ENCODE peak calls at places on chromosome 6, in eight cellular contexts. Z, A, T, B, D, W, S and N are unnamed samples. For H3K27me3, the result is how much of the 10 kb centered on the place peaks cover.

GRCh38 chr6:132060591-132060990 is 109.4 kb upstream of the CCN2 start:
- DNase-seq in Z (no peak), S (peak), B (no peak), W (no peak), T (no peak), A (no peak), D (no peak), N (no peak)

GRCh38 chr6:28490191-28490890 is 25.3 kb downstream of the GPX6 start:
- DNase-seq in A (no peak), S (no peak), B (no peak), T (no peak), Z (no peak), W (peak), D (no peak), N (no peak)

GRCh38 chr6:6820688-6821238 is 232.2 kb downstream of the LY86 start:
- DNase-seq in W (no peak), B (no peak), S (peak), A (no peak), D (no peak), T (peak), Z (no peak), N (no peak)

GRCh38 chr6:15254074-15254975 is 8.5 kb downstream of the JARID2 start:
- DNase-seq in S (peak), W (no peak), T (peak), A (no peak), Z (no peak), B (no peak), D (no peak), N (no peak)

GRCh38 chr6:14881399-14881798 is 364.5 kb upstream of the JARID2 start:
- DNase-seq in Z (no peak), B (no peak), T (no peak), D (no peak), W (no peak), A (no peak), S (peak), N (no peak)

GRCh38 chr6:140203611-140204553 is 829.4 kb upstream of the CITED2 start:
- DNase-seq in T (no peak), A (no peak), Z (no peak), B (no peak), W (no peak), D (peak), S (peak), N (no peak)

GRCh38 chr6:81895511-81896185 is 143.2 kb upstream of the TENT5A start:
- DNase-seq in S (peak), B (no peak), A (no peak), W (no peak), D (no peak), T (no peak), Z (no peak), N (no peak)

GRCh38 chr6:21826031-21826430 is 232.5 kb downstream of the SOX4 start:
- DNase-seq in Z (no peak), D (peak), S (peak), W (no peak), B (no peak), A (peak), T (no peak), N (no peak)

GRCh38 chr6:141552463-141552862 is 580.3 kb upstream of the GJE1 start:
- DNase-seq in W (no peak), D (no peak), Z (no peak), T (no peak), B (no peak), S (peak), A (no peak), N (no peak)

GRCh38 chr6:139881251-139881650 is 506.8 kb upstream of the CITED2 start:
- DNase-seq in T (no peak), Z (no peak), A (no peak), D (no peak), W (no peak), S (no peak), B (no peak), N (peak)

GRCh38 chr6:3063733-3064700 is 4.3 kb upstream of the RIPK1 start:
- DNase-seq in T (peak), Z (peak), W (peak), D (peak), S (peak), A (peak), B (peak), N (peak)

GRCh38 chr6:112579601-112580000 is 232.5 kb downstream of the RFPL4B start:
- DNase-seq in A (no peak), S (peak), B (no peak), D (no peak), Z (no peak), W (no peak), T (no peak), N (no peak)

GRCh38 chr6:131167773-131168172 is 32.5 kb downstream of the AKAP7 start:
- DNase-seq in B (no peak), A (no peak), D (no peak), T (no peak), Z (no peak), S (peak), W (no peak), N (no peak)

GRCh38 chr6:29507319-29507718 is 19.6 kb upstream of the MAS1L start:
- DNase-seq in A (no peak), T (no peak), Z (no peak), S (no peak), W (no peak), D (no peak), B (no peak), N (no peak)

GRCh38 chr6:33898771-33899170 is 95.0 kb upstream of the MLN start:
- DNase-seq in Z (no peak), S (no peak), B (peak), T (no peak), W (no peak), D (no peak), A (no peak), N (no peak)

GRCh38 chr6:33206864-33207568 is 1.3 kb upstream of the RING1 start:
- DNase-seq in D (no peak), W (peak), B (no peak), A (no peak), T (no peak), Z (no peak), S (peak), N (no peak)

GRCh38 chr6:40933864-40934263 is 105.2 kb downstream of the UNC5CL start:
- DNase-seq in T (no peak), W (no peak), D (no peak), A (no peak), B (no peak), Z (no peak), S (no peak), N (no peak)

GRCh38 chr6:133953634-133954415 is 801 bp downstream of the TBPL1 start:
- DNase-seq in A (no peak), W (peak), S (no peak), D (no peak), Z (no peak), B (no peak), T (no peak), N (peak)

GRCh38 chr6:67790569-67790968 is 844.5 kb upstream of the ADGRB3 start:
- DNase-seq in T (no peak), S (no peak), Z (no peak), W (peak), B (no peak), D (no peak), A (no peak), N (no peak)

GRCh38 chr6:136613477-136613876 is 63.3 kb upstream of the MAP7 start:
- DNase-seq in S (no peak), D (no peak), A (no peak), W (no peak), B (no peak), Z (no peak), T (no peak), N (no peak)

GRCh38 chr6:121765060-121765459 is 329.6 kb downstream of the GJA1 start:
- DNase-seq in W (no peak), D (no peak), B (no peak), T (no peak), Z (no peak), A (no peak), S (no peak), N (no peak)

GRCh38 chr6:129089357-129089756 is 206.4 kb downstream of the LAMA2 start:
- DNase-seq in B (no peak), W (no peak), D (no peak), Z (no peak), S (no peak), A (no peak), T (no peak), N (no peak)

GRCh38 chr6:56693988-56694387 is 51.3 kb upstream of the DST start:
- DNase-seq in A (no peak), S (peak), T (no peak), B (no peak), Z (no peak), D (no peak), W (no peak), N (no peak)

GRCh38 chr6:110938176-110938575 is 20.3 kb upstream of the GTF3C6 start:
- DNase-seq in A (no peak), D (no peak), B (no peak), T (no peak), Z (no peak), S (peak), W (no peak), N (no peak)

GRCh38 chr6:39050453-39051112 is 2.0 kb downstream of the GLP1R start:
- DNase-seq in W (no peak), T (no peak), A (no peak), S (no peak), D (no peak), Z (no peak), B (no peak), N (no peak)

GRCh38 chr6:166771701-166772100 is 144.7 kb upstream of the RPS6KA2 start:
- DNase-seq in A (no peak), W (no peak), D (no peak), S (no peak), B (no peak), T (no peak), Z (no peak), N (no peak)

GRCh38 chr6:80465513-80465912 is 359.0 kb downstream of the BCKDHB start:
- DNase-seq in Z (no peak), D (no peak), T (no peak), A (no peak), W (no peak), S (no peak), B (no peak), N (no peak)

GRCh38 chr6:85464260-85464644 is 14.4 kb downstream of the NT5E start:
- DNase-seq in A (no peak), T (no peak), W (no peak), Z (no peak), B (no peak), D (no peak), S (peak), N (no peak)

GRCh38 chr6:129955584-129955983 is 62.8 kb upstream of the L3MBTL3 start:
- DNase-seq in A (no peak), Z (no peak), D (no peak), T (no peak), B (no peak), S (no peak), W (no peak), N (no peak)

GRCh38 chr6:157982297-157982579 is 575 bp downstream of the SYNJ2 start:
- DNase-seq in S (no peak), W (no peak), Z (no peak), B (peak), A (peak), D (peak), T (peak), N (peak)

GRCh38 chr6:47134476-47135189 is 92.5 kb upstream of the ADGRF1 start:
- DNase-seq in T (no peak), A (peak), B (no peak), Z (no peak), W (no peak), D (peak), S (peak), N (no peak)

GRCh38 chr6:31968326-31968725 is 3.6 kb downstream of the DXO start:
- DNase-seq in D (no peak), Z (no peak), A (no peak), B (peak), S (no peak), W (no peak), T (no peak), N (no peak)

GRCh38 chr6:54282186-54282585 is 26.1 kb upstream of the TINAG start:
- DNase-seq in W (no peak), D (no peak), T (no peak), A (no peak), Z (no peak), S (peak), B (no peak), N (no peak)

GRCh38 chr6:47144306-47144705 is 102.2 kb upstream of the ADGRF1 start:
- DNase-seq in D (no peak), W (no peak), B (no peak), T (no peak), Z (no peak), A (no peak), S (no peak), N (no peak)

GRCh38 chr6:138833819-138834539 is 38.1 kb downstream of the ECT2L start:
- DNase-seq in Z (no peak), A (no peak), S (no peak), T (peak), B (no peak), W (no peak), D (peak), N (no peak)

GRCh38 chr6:154848580-154848979 is 115.4 kb downstream of the SCAF8 start:
- DNase-seq in S (no peak), D (no peak), Z (no peak), A (no peak), T (no peak), B (no peak), W (peak), N (no peak)

GRCh38 chr6:33985947-33986346 is 159.9 kb downstream of the GRM4 start:
- DNase-seq in T (no peak), S (no peak), W (no peak), B (no peak), D (no peak), Z (no peak), A (no peak), N (no peak)

DNA sequence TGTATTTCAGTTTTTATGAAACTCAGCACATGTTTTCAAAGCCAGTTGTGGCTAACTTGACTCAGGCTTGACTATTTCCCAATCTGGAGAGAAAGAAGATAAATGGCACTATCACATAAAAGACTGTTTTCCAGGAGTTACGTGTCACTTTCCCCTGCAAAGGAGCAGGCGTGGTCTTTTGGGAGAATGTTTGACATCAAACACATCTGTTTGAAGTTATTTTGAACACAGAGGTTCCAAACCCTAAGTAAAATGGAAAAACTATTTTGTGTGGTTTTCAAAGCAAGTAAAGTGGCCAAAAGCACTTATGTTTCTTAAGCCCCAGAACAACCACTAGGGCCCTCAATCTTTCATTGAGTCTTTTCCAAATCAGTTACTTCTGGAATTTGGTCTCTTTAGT is 89.7 kb downstream of the FOXF2 start:
- DNase-seq in D (no peak), Z (no peak), S (peak), W (no peak), T (no peak), A (no peak), B (no peak), N (no peak)
- TF ChIP-seq CTCF in D (peak), Z (no peak), S (no peak), W (no peak), T (no peak), A (no peak), B (no peak), N (no peak)

DNA sequence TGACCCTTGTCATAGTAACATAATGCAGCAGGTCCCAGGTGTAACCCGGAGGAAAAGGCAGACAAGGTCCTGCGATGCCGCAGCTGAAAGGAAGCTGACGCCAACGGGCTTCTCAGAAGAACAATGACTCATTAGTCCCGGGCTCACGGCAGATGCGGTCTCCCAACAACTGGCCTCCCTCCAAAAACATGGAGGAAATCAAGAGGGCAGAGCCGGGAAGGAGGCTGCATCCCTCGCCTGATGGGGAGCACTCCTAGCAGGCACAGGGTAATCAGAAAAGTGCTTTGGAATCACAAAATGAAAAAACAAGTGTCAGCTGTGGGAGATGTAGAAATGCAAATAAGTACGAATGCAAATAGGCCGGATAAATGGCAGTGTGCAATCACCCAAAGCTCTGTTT is 165.2 kb upstream of the AGPAT4 start:
- DNase-seq in T (no peak), S (peak), W (no peak), B (no peak), Z (no peak), D (no peak), A (no peak), N (no peak)
- H3K4me3 ChIP-seq in T (no peak), S (no peak), W (peak), B (no peak), Z (no peak), D (no peak), A (no peak), N (no peak)

DNA sequence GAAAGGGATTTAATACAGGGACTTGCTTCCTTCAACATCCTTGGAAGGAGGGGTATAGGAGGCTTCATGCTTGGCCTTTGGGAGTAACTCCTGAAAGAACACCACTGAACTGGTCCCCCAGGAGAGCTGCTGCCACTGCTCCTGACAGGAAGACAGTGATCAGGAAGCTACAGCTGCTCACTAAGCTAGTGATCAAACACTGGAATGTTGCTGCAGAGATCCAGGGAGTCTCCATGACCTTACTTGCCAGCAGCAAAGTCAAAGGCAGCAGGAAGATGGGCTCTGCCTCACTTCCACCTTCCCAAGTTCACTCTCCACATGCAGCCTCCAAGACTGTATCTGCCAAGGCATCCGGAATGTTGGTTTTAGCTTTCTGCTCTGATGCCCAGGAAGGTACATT is 31.8 kb downstream of the PIM1 start:
- DNase-seq in W (no peak), D (no peak), S (no peak), T (no peak), B (no peak), Z (no peak), A (no peak), N (no peak)
- H3K27me3 ChIP-seq in W (under half), D (under half), S (under half), T (under half), B (under half), Z (under half), A (under half), N (under half)

DNA sequence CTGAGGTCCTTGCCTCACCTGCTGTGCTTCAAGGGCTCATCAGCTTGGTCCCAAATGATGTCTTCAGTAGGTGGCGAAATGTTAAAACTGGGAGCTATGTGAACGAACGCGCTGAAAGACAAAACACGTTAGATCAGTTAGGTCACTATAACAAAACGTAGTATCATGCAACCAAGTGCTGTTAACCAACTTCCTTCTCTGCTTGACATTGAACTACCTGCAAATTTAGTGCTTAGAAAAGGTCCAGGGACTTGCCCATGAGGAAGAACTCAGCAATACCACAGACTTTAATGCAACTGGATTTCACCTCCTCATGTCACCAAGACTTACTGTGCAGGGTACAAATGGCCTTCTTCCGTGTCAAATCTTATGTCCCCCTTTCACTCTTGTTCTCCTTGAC is 24.8 kb downstream of the BACH2 start:
- DNase-seq in T (no peak), W (no peak), D (no peak), Z (no peak), S (no peak), B (no peak), A (no peak), N (no peak)
- TF ChIP-seq CTCF in T (no peak), W (no peak), D (no peak), Z (no peak), S (no peak), B (no peak), A (no peak), N (no peak)

DNA sequence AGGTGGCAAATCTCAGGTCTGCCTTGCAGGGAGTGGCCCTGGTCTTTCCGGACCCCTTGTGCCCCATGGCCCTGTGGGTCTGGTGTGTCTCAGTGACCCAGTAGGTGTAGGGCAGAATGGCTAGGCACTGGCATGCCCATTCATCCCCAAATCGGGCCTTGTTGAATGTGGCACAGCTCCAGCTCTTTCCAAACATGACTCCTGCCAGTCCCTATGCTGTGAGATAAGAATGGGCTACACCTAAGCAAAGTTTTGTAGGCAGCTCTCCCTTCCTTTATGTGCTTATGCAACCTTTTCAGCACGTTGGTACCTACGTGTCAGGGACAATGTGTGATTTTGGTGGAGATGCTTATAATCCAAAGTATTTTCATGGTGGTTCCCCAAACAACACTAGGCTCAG is 33.9 kb downstream of the FOXO3 start:
- DNase-seq in W (no peak), D (no peak), B (no peak), A (no peak), S (peak), Z (no peak), T (peak), N (no peak)
- H3K4me3 ChIP-seq in W (no peak), D (no peak), B (no peak), A (no peak), S (no peak), Z (no peak), T (no peak), N (no peak)

DNA sequence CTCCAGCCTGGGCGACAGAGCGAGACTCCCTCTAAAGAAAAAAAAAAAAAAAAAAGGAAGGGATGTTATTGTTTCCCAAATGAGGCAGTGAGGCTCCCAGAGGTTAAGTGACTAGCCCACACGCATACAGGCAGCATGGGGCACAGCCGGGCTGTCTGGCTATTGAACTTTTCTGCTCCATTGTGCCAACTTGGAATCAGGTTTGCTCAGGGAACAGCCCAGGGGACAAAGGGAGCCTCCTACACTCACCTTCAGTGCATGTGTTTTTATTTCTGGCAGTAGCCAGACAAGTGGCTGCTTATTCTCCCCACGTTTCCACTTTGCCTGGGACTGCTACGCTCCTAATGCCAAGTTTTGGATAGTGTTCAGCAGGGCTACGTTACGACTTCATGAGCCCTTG is 10.7 kb downstream of the ETV7 start:
- DNase-seq in B (no peak), T (no peak), D (no peak), W (no peak), S (no peak), A (no peak), Z (no peak), N (no peak)
- H3K27me3 ChIP-seq in B (under half), T (under half), D (under half), W (under half), S (under half), A (under half), Z (under half), N (under half)

GRCh38 chr6:89784838-89785237 is 34.8 kb downstream of the MDN1 start:
- DNase-seq in S (no peak), Z (no peak), D (no peak), W (no peak), B (no peak), T (no peak), A (no peak), N (no peak)

GRCh38 chr6:89787660-89788338 is 31.8 kb downstream of the MDN1 start:
- DNase-seq in W (no peak), D (no peak), B (no peak), S (no peak), A (no peak), Z (no peak), T (no peak), N (no peak)

GRCh38 chr6:89790403-89790802 is 29.2 kb downstream of the MDN1 start:
- DNase-seq in W (no peak), A (no peak), S (no peak), Z (no peak), D (no peak), B (no peak), T (no peak), N (no peak)

GRCh38 chr6:89789980-89790379 is 29.6 kb downstream of the MDN1 start:
- DNase-seq in T (no peak), W (no peak), D (no peak), Z (no peak), S (no peak), B (no peak), A (no peak), N (no peak)

GRCh38 chr6:89786970-89787369 is 32.6 kb downstream of the MDN1 start:
- DNase-seq in D (no peak), Z (no peak), W (no peak), S (no peak), T (no peak), A (no peak), B (no peak), N (no peak)
- TF ChIP-seq CTCF in D (no peak), Z (no peak), W (no peak), S (no peak), T (no peak), A (no peak), B (no peak), N (no peak)